ENCODE peak calls at places on chromosome 21, in four cellular contexts. W is A549, K is GM12878, Z is HL-60. D is an unnamed sample.

GRCh38 chr21:17610862-17611261 is 1.8 kb downstream of the BTG3 start:
- DNase-seq in Z (no peak), W (peak), K (no peak), D (no peak)

GRCh38 chr21:27796106-27796505 is 829.2 kb upstream of the ADAMTS5 start:
- DNase-seq in K (no peak), W (no peak), Z (no peak), D (no peak)

GRCh38 chr21:37509802-37510393 is 143.3 kb downstream of the DYRK1A start:
- DNase-seq in W (no peak), Z (no peak), K (no peak), D (no peak)

GRCh38 chr21:10425856-10426255 is 95.5 kb upstream of the TPTE start:
- DNase-seq in K (no peak), Z (no peak), W (no peak), D (no peak)

GRCh38 chr21:36321325-36322082 is 1.5 kb downstream of the MORC3 start:
- DNase-seq in K (no peak), Z (peak), W (no peak), D (no peak)

GRCh38 chr21:41396452-41397107 is 29.5 kb upstream of the MX1 start:
- DNase-seq in K (no peak), W (no peak), Z (peak), D (no peak)

GRCh38 chr21:31173881-31174555 is 135.7 kb upstream of the KRTAP19-8 start:
- DNase-seq in Z (no peak), K (no peak), W (no peak), D (no peak)

GRCh38 chr21:17921579-17922530 is 102.7 kb upstream of the C21orf91 start:
- DNase-seq in Z (no peak), K (no peak), W (no peak), D (no peak)

GRCh38 chr21:35940074-35940927 is 120.0 kb downstream of the SETD4 start:
- DNase-seq in K (no peak), Z (peak), W (peak), D (peak)

GRCh38 chr21:36891692-36892091 is 74.8 kb downstream of the HLCS start:
- DNase-seq in W (no peak), Z (no peak), K (no peak), D (no peak)

GRCh38 chr21:36910581-36911307 is 55.7 kb downstream of the HLCS start:
- DNase-seq in Z (no peak), W (peak), K (no peak), D (no peak)

GRCh38 chr21:15058718-15059316 is 6.0 kb downstream of the NRIP1 start:
- DNase-seq in K (no peak), W (peak), Z (no peak), D (no peak)

GRCh38 chr21:35942211-35943144 is 117.8 kb downstream of the SETD4 start:
- DNase-seq in W (no peak), Z (peak), K (no peak), D (no peak)

GRCh38 chr21:37574751-37575150 is 208.2 kb downstream of the DYRK1A start:
- DNase-seq in K (no peak), Z (no peak), W (no peak), D (no peak)

GRCh38 chr21:31781737-31782136 is 49.8 kb upstream of the SCAF4 start:
- DNase-seq in Z (no peak), W (peak), K (no peak), D (no peak)

GRCh38 chr21:34916446-34916845 is 132.7 kb downstream of the RUNX1 start:
- DNase-seq in K (no peak), Z (no peak), W (no peak), D (no peak)

GRCh38 chr21:44710756-44711326 is 531 bp downstream of the TSPEAR start:
- DNase-seq in K (no peak), W (no peak), Z (no peak), D (no peak)
- TF ChIP-seq REST in K (no peak), W (no peak), Z (no peak), D (no peak)

GRCh38 chr21:46041183-46041582 is 56.7 kb upstream of the COL6A2 start:
- DNase-seq in W (no peak), K (no peak), Z (no peak), D (no peak)
- TF ChIP-seq REST in W (no peak), K (no peak), Z (no peak), D (no peak)

DNA sequence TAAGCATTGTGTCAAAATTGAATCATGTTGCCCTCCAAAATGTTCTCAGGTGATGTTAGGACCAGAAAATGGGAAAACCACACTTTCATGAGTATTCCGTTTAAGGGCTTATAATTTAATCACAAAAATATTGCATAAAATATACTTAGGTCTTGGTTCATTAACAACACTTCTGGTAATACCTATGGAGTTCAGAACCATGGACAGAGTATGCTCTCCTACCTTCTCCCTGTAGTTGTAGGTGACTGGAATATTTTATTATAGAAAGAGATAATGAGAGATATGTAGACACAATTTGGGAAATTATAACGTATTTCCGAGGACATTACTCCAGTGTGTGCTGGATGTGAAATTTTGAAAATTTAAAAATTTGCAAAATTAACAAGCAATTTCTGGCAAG is 232.5 kb downstream of the NCAM2 start:
- DNase-seq in K (no peak), W (no peak), Z (no peak), D (no peak)
- TF ChIP-seq REST in K (no peak), W (no peak), Z (peak), D (peak)

DNA sequence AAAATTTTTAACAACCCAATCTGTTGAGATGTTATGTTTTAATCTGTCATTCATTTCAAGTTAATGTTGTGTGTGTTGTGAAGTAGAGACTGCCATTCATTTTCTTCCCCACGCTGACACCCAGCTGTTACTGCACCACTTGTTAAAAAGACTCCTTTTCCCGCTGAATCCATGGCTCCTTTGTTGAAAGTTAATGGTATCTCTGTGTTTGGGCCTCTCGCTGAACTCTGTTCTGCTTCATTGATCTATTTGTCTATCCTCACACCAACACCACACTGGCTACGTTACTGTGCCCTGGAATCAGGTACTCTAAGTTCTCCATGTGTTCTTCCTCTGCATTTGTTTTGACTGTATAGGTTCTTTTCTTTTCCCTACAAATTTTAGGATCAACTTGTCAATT is 58.2 kb downstream of the PDE9A start:
- DNase-seq in K (no peak), W (no peak), Z (no peak), D (no peak)
- TF ChIP-seq REST in K (no peak), W (no peak), Z (no peak), D (no peak)

DNA sequence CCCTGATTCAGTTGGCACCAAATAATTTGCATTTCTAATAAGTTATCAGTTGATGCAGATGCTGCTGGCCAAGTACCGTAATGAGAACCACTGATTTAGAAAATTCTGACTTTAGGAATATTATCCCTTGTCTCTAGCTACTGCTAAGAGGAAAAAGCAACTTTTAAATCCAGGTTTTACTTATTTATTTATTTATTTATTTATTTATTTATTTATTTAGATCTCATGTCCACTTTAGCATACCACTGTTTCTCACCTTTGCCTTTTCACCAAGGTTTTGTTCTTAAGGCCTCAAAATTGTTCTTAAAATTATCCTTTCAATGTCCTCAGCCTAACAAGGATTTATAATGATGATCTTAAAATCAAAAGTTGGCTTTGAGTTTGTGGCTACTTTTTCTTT is 8.7 kb upstream of the CYYR1 start:
- DNase-seq in K (no peak), W (no peak), Z (no peak), D (no peak)
- TF ChIP-seq REST in K (no peak), W (no peak), Z (no peak), D (no peak)

DNA sequence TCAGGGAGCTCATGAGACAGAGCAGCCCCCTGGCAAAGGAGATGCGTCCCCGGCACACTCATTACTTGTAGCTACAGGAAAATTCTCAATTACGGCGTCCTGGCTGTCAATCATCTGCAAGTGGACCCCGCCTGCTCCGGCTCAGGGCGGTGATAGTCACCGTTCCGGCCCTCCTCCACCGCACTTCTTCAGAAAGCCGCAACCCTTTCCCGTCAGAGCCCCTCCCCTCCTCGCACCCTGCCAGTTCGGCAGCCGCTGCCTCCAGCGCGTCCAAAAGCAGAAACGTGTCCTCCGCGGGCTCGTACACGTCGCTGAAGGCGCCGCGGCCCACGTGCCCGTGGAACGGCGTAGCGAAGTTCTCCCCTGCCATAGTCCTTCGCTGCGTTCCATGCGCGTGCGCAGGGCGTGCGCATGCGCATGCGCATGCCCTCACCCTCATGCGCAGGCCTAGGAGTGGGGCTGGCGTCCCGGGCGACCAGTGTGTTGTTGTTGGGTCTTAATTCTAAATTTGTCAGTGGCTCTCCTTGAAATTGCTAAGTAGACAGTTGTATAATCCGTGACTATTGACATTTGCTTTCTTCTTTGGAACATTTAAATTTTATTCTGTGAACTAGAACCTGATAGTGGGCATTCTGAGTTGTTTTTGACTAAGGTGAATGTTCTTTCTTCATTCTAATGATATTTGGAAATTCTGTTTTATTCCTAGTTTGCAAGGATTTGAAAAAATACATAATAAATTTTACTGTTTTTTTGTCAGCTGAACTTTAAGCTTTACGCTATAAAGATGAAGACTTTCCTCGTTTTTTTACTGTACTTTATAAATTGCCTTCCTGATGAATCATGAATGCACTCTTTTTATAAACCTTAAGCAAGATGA is 107.5 kb downstream of the LTN1 start:
- DNase-seq in W (peak), K (peak), Z (peak), D (peak)
- TF ChIP-seq REST in W (no peak), K (no peak), Z (no peak), D (no peak)

GRCh38 chr21:33915368-33916199 is at the start of gene ATP5PO:
- DNase-seq in K (peak), Z (peak), W (peak), D (peak)
- TF ChIP-seq REST in K (no peak), Z (peak), W (no peak), D (no peak)

GRCh38 chr21:39020751-39021474 is 162.3 kb downstream of the PSMG1 start:
- DNase-seq in W (peak), K (no peak), Z (peak), D (no peak)

GRCh38 chr21:39022035-39022900 is 161.0 kb downstream of the PSMG1 start:
- DNase-seq in W (no peak), Z (no peak), K (no peak), D (no peak)

GRCh38 chr21:39021475-39021832 is 161.8 kb downstream of the PSMG1 start:
- DNase-seq in W (no peak), K (no peak), Z (no peak), D (no peak)

GRCh38 chr21:39016740-39017315 is 166.4 kb downstream of the PSMG1 start:
- DNase-seq in W (no peak), Z (peak), K (peak), D (no peak)

GRCh38 chr21:39018730-39019129 is 164.5 kb downstream of the PSMG1 start:
- DNase-seq in W (no peak), Z (no peak), K (no peak), D (no peak)
- TF ChIP-seq REST in W (no peak), Z (no peak), K (no peak), D (no peak)

GRCh38 chr21:33229099-33229775 is 501 bp upstream of the IFNAR2 start:
- DNase-seq in W (no peak), Z (no peak), K (no peak), D (no peak)

GRCh38 chr21:33231526-33231925 is 1.8 kb downstream of the IFNAR2 start:
- DNase-seq in K (no peak), W (no peak), Z (no peak), D (no peak)

GRCh38 chr21:33230518-33231324 is 983 bp downstream of the IFNAR2 start:
- DNase-seq in Z (peak), W (peak), K (no peak), D (no peak)

GRCh38 chr21:33228455-33228854 is 1.3 kb upstream of the IFNAR2 start:
- DNase-seq in Z (no peak), K (no peak), W (no peak), D (no peak)

DNA sequence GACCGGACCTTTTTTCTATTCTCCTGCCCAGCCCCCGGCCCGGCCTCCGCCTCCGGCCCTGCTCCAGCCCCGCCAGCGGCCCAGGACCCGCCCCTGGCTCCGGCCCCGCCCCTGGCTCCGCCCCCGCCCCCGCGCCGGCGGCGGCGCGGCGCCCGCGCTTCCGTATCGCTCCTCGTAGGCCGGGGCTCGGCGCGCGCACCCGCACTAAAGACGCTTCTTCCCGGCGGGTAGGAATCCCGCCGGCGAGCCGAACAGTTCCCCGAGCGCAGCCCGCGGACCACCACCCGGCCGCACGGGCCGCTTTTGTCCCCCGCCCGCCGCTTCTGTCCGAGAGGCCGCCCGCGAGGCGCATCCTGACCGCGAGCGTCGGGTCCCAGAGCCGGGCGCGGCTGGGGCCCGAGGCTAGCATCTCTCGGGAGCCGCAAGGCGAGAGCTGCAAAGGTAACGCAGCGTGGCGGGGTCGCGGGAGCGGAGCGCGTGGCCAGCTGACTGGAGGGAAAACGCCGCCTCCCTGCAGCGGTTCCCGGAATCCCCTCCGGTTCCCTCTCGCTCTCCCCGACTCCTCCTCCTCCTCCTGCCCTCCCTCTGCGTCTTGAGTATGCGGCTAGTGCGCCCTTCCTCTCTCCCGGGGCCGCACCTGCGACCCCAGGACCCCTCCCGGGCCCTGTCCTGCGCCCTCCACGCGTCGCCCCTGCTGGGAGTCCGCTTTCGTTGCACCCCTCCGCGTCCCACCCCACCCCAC is at the start of gene IFNAR2:
- DNase-seq in W (peak), K (no peak), Z (peak), D (no peak)
- TF ChIP-seq REST in W (no peak), K (no peak), Z (no peak), D (no peak)

D was measured in Panc1.